ENCODE peak calls at places on chromosome 12, in five cellular contexts. One of them, this sample, is unnamed.

GRCh38 chr12:71354871-71355270 is 84.7 kb upstream of the LGR5 start:
- DNase-seq in fibroblast of pulmonary artery: no peak
- DNase-seq in IMR-90: no peak
- DNase-seq in nephron progenitor cell: no peak
- DNase-seq in suprapubic skin: no peak
- DNase-seq in this sample: no peak

GRCh38 chr12:26156201-26156871 is 31.5 kb upstream of the BHLHE41 start:
- DNase-seq in fibroblast of pulmonary artery: no peak
- DNase-seq in IMR-90: no peak
- DNase-seq in nephron progenitor cell: no peak
- DNase-seq in suprapubic skin: no peak
- DNase-seq in this sample: no peak

GRCh38 chr12:70398862-70399261 is 32.8 kb downstream of the KCNMB4 start:
- DNase-seq in fibroblast of pulmonary artery: no peak
- DNase-seq in IMR-90: no peak
- DNase-seq in nephron progenitor cell: no peak
- DNase-seq in suprapubic skin: no peak
- DNase-seq in this sample: no peak

GRCh38 chr12:110279976-110280783 is 867 bp upstream of the ATP2A2 start:
- DNase-seq in fibroblast of pulmonary artery: peak; percentile 34
- DNase-seq in IMR-90: peak; percentile 33
- DNase-seq in nephron progenitor cell: no peak
- DNase-seq in suprapubic skin: peak; percentile 71
- DNase-seq in this sample: no peak

GRCh38 chr12:68336754-68337343 is 4.7 kb upstream of the MDM1 start:
- DNase-seq in fibroblast of pulmonary artery: no peak
- DNase-seq in IMR-90: no peak
- DNase-seq in nephron progenitor cell: no peak
- DNase-seq in suprapubic skin: no peak
- DNase-seq in this sample: no peak

GRCh38 chr12:49804821-49805220 is 23.4 kb downstream of the NCKAP5L start:
- DNase-seq in fibroblast of pulmonary artery: no peak
- DNase-seq in IMR-90: no peak
- DNase-seq in nephron progenitor cell: no peak
- DNase-seq in suprapubic skin: no peak
- DNase-seq in this sample: no peak

GRCh38 chr12:45231515-45232145 is 15.7 kb downstream of the ANO6 start:
- DNase-seq in fibroblast of pulmonary artery: peak; percentile 69
- DNase-seq in IMR-90: peak; percentile 85
- DNase-seq in nephron progenitor cell: no peak
- DNase-seq in suprapubic skin: no peak
- DNase-seq in this sample: no peak

GRCh38 chr12:106705971-106706370 is 68.5 kb upstream of the RIC8B start:
- DNase-seq in fibroblast of pulmonary artery: no peak
- DNase-seq in IMR-90: no peak
- DNase-seq in nephron progenitor cell: no peak
- DNase-seq in suprapubic skin: no peak
- DNase-seq in this sample: peak; percentile 57

GRCh38 chr12:123278150-123278627 is 6.5 kb upstream of the CDK2AP1 start:
- DNase-seq in fibroblast of pulmonary artery: no peak
- DNase-seq in IMR-90: no peak
- DNase-seq in nephron progenitor cell: no peak
- DNase-seq in suprapubic skin: peak; percentile 19
- DNase-seq in this sample: no peak

GRCh38 chr12:27589419-27589818 is 65.4 kb downstream of the PPFIBP1 start:
- DNase-seq in fibroblast of pulmonary artery: no peak
- DNase-seq in IMR-90: no peak
- DNase-seq in nephron progenitor cell: no peak
- DNase-seq in suprapubic skin: no peak
- DNase-seq in this sample: no peak

GRCh38 chr12:94650143-94651056 is at the start of gene TMCC3:
- DNase-seq in fibroblast of pulmonary artery: peak; percentile 40
- DNase-seq in IMR-90: no peak
- DNase-seq in nephron progenitor cell: peak; percentile 75
- DNase-seq in suprapubic skin: peak; percentile 65
- DNase-seq in this sample: no peak

GRCh38 chr12:61654698-61655097 is 605.5 kb upstream of the USP15 start:
- DNase-seq in fibroblast of pulmonary artery: no peak
- DNase-seq in IMR-90: no peak
- DNase-seq in nephron progenitor cell: no peak
- DNase-seq in suprapubic skin: no peak
- DNase-seq in this sample: no peak

GRCh38 chr12:56188116-56188785 is 1.0 kb downstream of the SMARCC2 start:
- DNase-seq in fibroblast of pulmonary artery: no peak
- DNase-seq in IMR-90: no peak
- DNase-seq in nephron progenitor cell: peak; percentile 13
- DNase-seq in suprapubic skin: no peak
- DNase-seq in this sample: no peak

GRCh38 chr12:52506858-52507715 is 13.1 kb downstream of the KRT5 start:
- DNase-seq in fibroblast of pulmonary artery: peak; percentile 85
- DNase-seq in IMR-90: peak; percentile 65
- DNase-seq in nephron progenitor cell: no peak
- DNase-seq in suprapubic skin: no peak
- DNase-seq in this sample: no peak

GRCh38 chr12:108198043-108198442 is 69.0 kb downstream of the WSCD2 start:
- DNase-seq in fibroblast of pulmonary artery: no peak
- DNase-seq in IMR-90: no peak
- DNase-seq in nephron progenitor cell: no peak
- DNase-seq in suprapubic skin: no peak
- DNase-seq in this sample: no peak

GRCh38 chr12:122855985-122856831 is 21.0 kb downstream of the HIP1R start:
- DNase-seq in fibroblast of pulmonary artery: no peak
- DNase-seq in IMR-90: no peak
- DNase-seq in nephron progenitor cell: no peak
- DNase-seq in suprapubic skin: no peak
- DNase-seq in this sample: no peak

GRCh38 chr12:49942921-49943662 is 7.4 kb upstream of the AQP2 start:
- DNase-seq in fibroblast of pulmonary artery: no peak
- DNase-seq in IMR-90: no peak
- DNase-seq in nephron progenitor cell: no peak
- DNase-seq in suprapubic skin: no peak
- DNase-seq in this sample: no peak

GRCh38 chr12:94147991-94148840 is at the start of gene PLXNC1:
- DNase-seq in fibroblast of pulmonary artery: peak; percentile 57
- DNase-seq in IMR-90: peak; percentile 31
- DNase-seq in nephron progenitor cell: peak; percentile 60
- DNase-seq in suprapubic skin: peak; percentile 61
- DNase-seq in this sample: no peak

GRCh38 chr12:72271741-72272661 is at the start of gene TRHDE:
- DNase-seq in fibroblast of pulmonary artery: peak; percentile 25
- DNase-seq in IMR-90: peak; percentile 60
- DNase-seq in nephron progenitor cell: peak; percentile 68
- DNase-seq in suprapubic skin: peak; percentile 59
- DNase-seq in this sample: peak; percentile 86

GRCh38 chr12:27434673-27435565 is 11.6 kb upstream of the SMCO2 start:
- DNase-seq in fibroblast of pulmonary artery: peak; percentile 11
- DNase-seq in IMR-90: no peak
- DNase-seq in nephron progenitor cell: peak; percentile 21
- DNase-seq in suprapubic skin: no peak
- DNase-seq in this sample: no peak

GRCh38 chr12:94180558-94181296 is 32.4 kb downstream of the PLXNC1 start:
- DNase-seq in fibroblast of pulmonary artery: no peak
- DNase-seq in IMR-90: no peak
- DNase-seq in nephron progenitor cell: no peak
- DNase-seq in suprapubic skin: no peak
- DNase-seq in this sample: no peak

GRCh38 chr12:9347328-9348127 is 139.3 kb upstream of the PZP start:
- DNase-seq in fibroblast of pulmonary artery: peak; percentile 23
- DNase-seq in IMR-90: peak; percentile 13
- DNase-seq in nephron progenitor cell: no peak
- DNase-seq in suprapubic skin: no peak
- DNase-seq in this sample: no peak

GRCh38 chr12:14256555-14257169 is 108.8 kb upstream of the ATF7IP start:
- DNase-seq in fibroblast of pulmonary artery: peak; percentile 95
- DNase-seq in IMR-90: peak; percentile 85
- DNase-seq in nephron progenitor cell: peak; percentile 42
- DNase-seq in suprapubic skin: peak; percentile 87
- DNase-seq in this sample: no peak

GRCh38 chr12:100151769-100152168 is 9.1 kb upstream of the BLTP3B start:
- DNase-seq in fibroblast of pulmonary artery: no peak
- DNase-seq in IMR-90: no peak
- DNase-seq in nephron progenitor cell: no peak
- DNase-seq in suprapubic skin: no peak
- DNase-seq in this sample: no peak

GRCh38 chr12:27810756-27811155 is 30.7 kb upstream of the MANSC4 start:
- DNase-seq in fibroblast of pulmonary artery: no peak
- DNase-seq in IMR-90: peak; percentile 45
- DNase-seq in nephron progenitor cell: no peak
- DNase-seq in suprapubic skin: no peak
- DNase-seq in this sample: no peak

GRCh38 chr12:78871566-78871965 is 7.0 kb downstream of the SYT1 start:
- DNase-seq in fibroblast of pulmonary artery: peak; percentile 8
- DNase-seq in IMR-90: peak; percentile 30
- DNase-seq in nephron progenitor cell: no peak
- DNase-seq in suprapubic skin: no peak
- DNase-seq in this sample: no peak

GRCh38 chr12:122072031-122072970 is 6.3 kb upstream of the MLXIP start:
- DNase-seq in fibroblast of pulmonary artery: peak; percentile 95
- DNase-seq in IMR-90: peak; percentile 95
- DNase-seq in nephron progenitor cell: no peak
- DNase-seq in suprapubic skin: no peak
- DNase-seq in this sample: no peak

GRCh38 chr12:14954269-14954668 is 7.1 kb downstream of the ARHGDIB start:
- DNase-seq in fibroblast of pulmonary artery: no peak
- DNase-seq in IMR-90: no peak
- DNase-seq in nephron progenitor cell: no peak
- DNase-seq in suprapubic skin: no peak
- DNase-seq in this sample: no peak

GRCh38 chr12:49524660-49525324 is 14.0 kb upstream of the KCNH3 start:
- DNase-seq in fibroblast of pulmonary artery: peak; percentile 60
- DNase-seq in IMR-90: no peak
- DNase-seq in nephron progenitor cell: no peak
- DNase-seq in suprapubic skin: no peak
- DNase-seq in this sample: no peak

GRCh38 chr12:67697981-67698380 is 49.4 kb downstream of the DYRK2 start:
- DNase-seq in fibroblast of pulmonary artery: no peak
- DNase-seq in IMR-90: no peak
- DNase-seq in nephron progenitor cell: no peak
- DNase-seq in suprapubic skin: no peak
- DNase-seq in this sample: no peak

GRCh38 chr12:40375076-40375475 is 150.3 kb downstream of the LRRK2 start:
- DNase-seq in fibroblast of pulmonary artery: peak; percentile 3
- DNase-seq in IMR-90: peak; percentile 0
- DNase-seq in nephron progenitor cell: no peak
- DNase-seq in suprapubic skin: no peak
- DNase-seq in this sample: no peak
- TF ChIP-seq CTCF in fibroblast of pulmonary artery: peak; percentile 28
- TF ChIP-seq CTCF in IMR-90: peak; percentile 26
- TF ChIP-seq CTCF in nephron progenitor cell: peak; percentile 40
- TF ChIP-seq CTCF in suprapubic skin: no peak
- TF ChIP-seq CTCF in this sample: no peak

GRCh38 chr12:66279127-66279712 is 23.1 kb upstream of the HELB start:
- DNase-seq in fibroblast of pulmonary artery: peak; percentile 54
- DNase-seq in IMR-90: peak; percentile 22
- DNase-seq in nephron progenitor cell: no peak
- DNase-seq in suprapubic skin: no peak
- DNase-seq in this sample: no peak
- TF ChIP-seq CTCF in fibroblast of pulmonary artery: peak; percentile 94
- TF ChIP-seq CTCF in IMR-90: peak; percentile 58
- TF ChIP-seq CTCF in nephron progenitor cell: peak; percentile 36
- TF ChIP-seq CTCF in suprapubic skin: peak; percentile 33
- TF ChIP-seq CTCF in this sample: peak; percentile 62

GRCh38 chr12:104457746-104458644 is 1.2 kb downstream of the CHST11 start:
- DNase-seq in fibroblast of pulmonary artery: no peak
- DNase-seq in IMR-90: no peak
- DNase-seq in nephron progenitor cell: peak; percentile 44
- DNase-seq in suprapubic skin: no peak
- DNase-seq in this sample: peak; percentile 84
- TF ChIP-seq CTCF in fibroblast of pulmonary artery: no peak
- TF ChIP-seq CTCF in IMR-90: no peak
- TF ChIP-seq CTCF in nephron progenitor cell: no peak
- TF ChIP-seq CTCF in suprapubic skin: no peak
- TF ChIP-seq CTCF in this sample: no peak

DNA sequence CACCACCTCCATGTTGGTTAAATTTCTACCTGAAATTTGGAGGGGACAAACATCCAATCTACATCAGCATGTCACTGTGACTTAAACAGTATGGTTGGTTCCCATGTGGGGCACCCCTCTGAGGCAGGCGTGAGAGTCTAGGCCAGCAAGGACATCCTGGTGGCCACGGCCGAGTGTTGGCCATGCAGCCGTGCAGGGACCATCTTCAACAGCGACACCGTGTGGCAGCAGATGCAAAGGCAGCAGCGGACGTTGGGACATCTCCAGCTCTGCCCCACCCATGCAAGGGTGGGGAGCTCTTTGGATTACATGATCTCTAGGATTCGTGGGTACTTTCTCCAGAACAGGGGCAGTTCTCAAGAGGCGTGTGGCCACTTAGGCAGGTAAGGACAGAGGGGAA is 49.8 kb downstream of the NOC4L start:
- DNase-seq in fibroblast of pulmonary artery: no peak
- DNase-seq in IMR-90: no peak
- DNase-seq in nephron progenitor cell: no peak
- DNase-seq in suprapubic skin: no peak
- DNase-seq in this sample: no peak
- TF ChIP-seq CTCF in fibroblast of pulmonary artery: peak; percentile 28
- TF ChIP-seq CTCF in IMR-90: no peak
- TF ChIP-seq CTCF in nephron progenitor cell: peak; percentile 27
- TF ChIP-seq CTCF in suprapubic skin: no peak
- TF ChIP-seq CTCF in this sample: no peak

This sample was measured in osteocyte.